ENCODE peak calls at places on chromosome 11, in seven cellular contexts. K is osteocyte, Y is psoas muscle, S is H9, H is D721Med, V is sigmoid colon, A is fibroblast of mammary gland. C is an unnamed sample.

GRCh38 chr11:19520681-19521080 is 192.0 kb upstream of the NAV2 start:
- DNase-seq in K (no peak), H (no peak), A (no peak), S (no peak), Y (no peak), V (no peak), C (no peak)

GRCh38 chr11:12225046-12225739 is 114.8 kb downstream of the MICAL2 start:
- DNase-seq in K (no peak), V (no peak), H (no peak), S (no peak), Y (no peak), A (no peak), C (no peak)

GRCh38 chr11:119530503-119530902 is 107.5 kb upstream of the THY1 start:
- DNase-seq in H (no peak), S (no peak), Y (no peak), K (no peak), V (no peak), A (no peak), C (no peak)

GRCh38 chr11:121134758-121135312 is 33.8 kb downstream of the TECTA start:
- DNase-seq in H (no peak), K (no peak), V (no peak), Y (no peak), S (no peak), A (no peak), C (no peak)

GRCh38 chr11:6737872-6738466 is 33.8 kb downstream of the OR2AG2 start:
- DNase-seq in A (peak; percentile 43), V (no peak), H (no peak), Y (no peak), K (no peak), S (peak; percentile 38), C (peak; percentile 27)

GRCh38 chr11:46238078-46238966 is 39.1 kb upstream of the CREB3L1 start:
- DNase-seq in H (peak; percentile 45), Y (peak; percentile 81), V (peak; percentile 89), S (peak; percentile 64), K (peak; percentile 85), A (peak; percentile 65), C (peak; percentile 77)

GRCh38 chr11:58654079-58654907 is 31.8 kb downstream of the CNTF start:
- DNase-seq in H (no peak), V (peak; percentile 76), K (peak; percentile 90), S (peak; percentile 86), A (peak; percentile 73), Y (peak; percentile 82), C (peak; percentile 82)

GRCh38 chr11:12674571-12674935 is 332 bp downstream of the TEAD1 start:
- DNase-seq in Y (no peak), H (no peak), S (no peak), K (no peak), A (no peak), V (peak; percentile 78), C (no peak)

GRCh38 chr11:118338637-118339061 is 3.9 kb downstream of the CD3D start:
- DNase-seq in Y (no peak), H (no peak), A (no peak), S (no peak), K (no peak), V (no peak), C (no peak)

DNA sequence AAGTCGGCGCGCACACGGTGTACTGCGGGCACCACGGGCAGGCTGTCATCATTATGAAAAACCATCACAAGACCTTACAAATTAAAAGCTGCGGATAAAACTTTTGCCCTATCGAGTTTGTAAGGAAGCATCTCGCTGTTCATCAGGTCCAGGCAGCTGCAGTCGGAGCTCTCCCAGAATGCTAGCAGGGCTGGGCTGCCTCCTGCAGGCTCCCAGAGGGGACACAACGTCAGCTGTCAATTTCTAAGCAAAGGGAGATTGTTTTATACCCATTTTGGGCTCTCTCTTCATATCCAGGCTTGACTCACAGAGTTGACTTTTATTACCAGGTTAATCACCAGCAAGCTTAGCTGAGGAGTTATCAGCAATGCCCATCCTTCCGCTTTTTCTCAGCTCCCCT is 375.1 kb downstream of the OPCML start:
- DNase-seq in Y (no peak), A (no peak), K (no peak), S (peak; percentile 72), H (no peak), V (no peak), C (no peak)
- TF ChIP-seq CTCF in Y (no peak), A (no peak), K (no peak), S (peak; percentile 75), H (peak; percentile 19), V (no peak), C (peak; percentile 22)

DNA sequence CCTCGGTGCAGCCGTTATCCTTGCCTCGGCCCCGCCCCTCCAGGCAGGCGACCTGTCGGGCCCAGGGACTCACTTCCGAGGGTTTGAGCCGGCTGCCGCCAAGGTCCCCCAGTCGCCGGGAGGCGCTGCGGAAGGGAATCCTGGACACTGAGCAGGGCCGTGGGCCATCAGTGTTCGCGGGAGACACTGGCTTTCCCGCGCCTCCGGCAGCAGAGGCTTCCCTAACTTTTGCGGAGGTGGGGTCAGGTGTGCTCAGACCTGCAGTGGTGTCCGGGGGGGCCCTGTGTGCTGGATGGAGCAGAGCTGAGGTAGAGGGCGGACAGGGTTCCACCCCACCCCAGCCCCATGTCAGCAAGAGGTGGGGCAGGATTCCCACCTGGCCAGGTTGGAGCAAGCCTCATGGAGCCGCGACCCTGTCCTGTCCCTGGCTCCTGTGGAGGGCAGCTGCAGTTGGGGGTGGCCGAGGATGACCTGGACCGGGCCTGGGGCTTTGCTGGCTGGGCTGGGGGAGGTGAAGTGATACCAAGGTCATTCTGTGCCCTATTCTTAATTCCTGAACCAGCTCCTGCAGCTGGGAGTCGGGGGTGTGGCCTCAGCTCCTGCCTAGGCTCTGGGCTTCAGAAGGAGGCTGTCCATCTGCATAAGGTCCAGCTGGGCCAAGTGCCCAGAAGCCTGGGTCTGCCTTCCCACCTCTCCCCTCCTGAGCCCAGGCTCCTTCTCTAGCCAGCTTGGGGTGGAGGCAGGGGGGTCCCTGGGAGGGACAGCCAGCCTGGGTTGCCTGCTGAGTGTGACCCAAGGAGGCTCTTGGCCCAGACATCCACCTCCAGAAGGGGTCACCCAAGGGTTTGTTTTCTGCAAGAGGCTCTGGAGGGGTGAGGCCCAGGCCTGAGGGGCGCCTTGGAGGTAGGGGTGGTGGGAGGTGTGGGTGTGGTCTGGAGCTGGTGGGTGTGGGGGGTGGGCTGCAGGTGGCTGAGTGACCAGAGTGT is 8.4 kb downstream of the TSPAN4 start:
- DNase-seq in Y (no peak), K (no peak), S (peak; percentile 67), H (no peak), V (no peak), A (no peak), C (peak; percentile 56)
- TF ChIP-seq CTCF in Y (no peak), K (no peak), S (peak; percentile 49), H (peak; percentile 27), V (no peak), A (no peak), C (no peak)

GRCh38 chr11:126647735-126648134 is 292.2 kb downstream of the ST3GAL4 start:
- DNase-seq in V (no peak), H (no peak), Y (no peak), S (no peak), A (peak; percentile 82), K (no peak), C (no peak)
- TF ChIP-seq CTCF in V (no peak), H (no peak), Y (no peak), S (no peak), A (peak; percentile 3), K (no peak), C (no peak)

GRCh38 chr11:109425554-109425953 is 3.6 kb downstream of the C11orf87 start:
- DNase-seq in H (no peak), Y (no peak), A (no peak), V (no peak), K (no peak), S (no peak), C (no peak)
- TF ChIP-seq CTCF in H (peak; percentile 37), Y (no peak), A (peak; percentile 7), V (no peak), K (peak; percentile 46), S (no peak), C (no peak)

GRCh38 chr11:64284048-64284961 is at the start of gene BAD:
- DNase-seq in S (peak; percentile 96), V (peak; percentile 98), A (peak; percentile 87), K (peak; percentile 96), Y (peak; percentile 97), H (peak; percentile 96), C (peak; percentile 97)

GRCh38 chr11:64284962-64285884 is at the start of gene GPR137:
- DNase-seq in H (peak; percentile 89), S (peak; percentile 78), V (peak; percentile 92), Y (peak; percentile 92), K (peak; percentile 95), A (peak; percentile 54), C (peak; percentile 92)

GRCh38 chr11:64286801-64287159 is 1.1 kb downstream of the GPR137 start:
- DNase-seq in A (no peak), H (no peak), S (no peak), Y (no peak), K (no peak), V (no peak), C (no peak)

GRCh38 chr11:64287676-64288352 is 2.2 kb downstream of the GPR137 start:
- DNase-seq in A (no peak), H (no peak), V (no peak), K (no peak), Y (peak; percentile 51), S (no peak), C (no peak)

DNA sequence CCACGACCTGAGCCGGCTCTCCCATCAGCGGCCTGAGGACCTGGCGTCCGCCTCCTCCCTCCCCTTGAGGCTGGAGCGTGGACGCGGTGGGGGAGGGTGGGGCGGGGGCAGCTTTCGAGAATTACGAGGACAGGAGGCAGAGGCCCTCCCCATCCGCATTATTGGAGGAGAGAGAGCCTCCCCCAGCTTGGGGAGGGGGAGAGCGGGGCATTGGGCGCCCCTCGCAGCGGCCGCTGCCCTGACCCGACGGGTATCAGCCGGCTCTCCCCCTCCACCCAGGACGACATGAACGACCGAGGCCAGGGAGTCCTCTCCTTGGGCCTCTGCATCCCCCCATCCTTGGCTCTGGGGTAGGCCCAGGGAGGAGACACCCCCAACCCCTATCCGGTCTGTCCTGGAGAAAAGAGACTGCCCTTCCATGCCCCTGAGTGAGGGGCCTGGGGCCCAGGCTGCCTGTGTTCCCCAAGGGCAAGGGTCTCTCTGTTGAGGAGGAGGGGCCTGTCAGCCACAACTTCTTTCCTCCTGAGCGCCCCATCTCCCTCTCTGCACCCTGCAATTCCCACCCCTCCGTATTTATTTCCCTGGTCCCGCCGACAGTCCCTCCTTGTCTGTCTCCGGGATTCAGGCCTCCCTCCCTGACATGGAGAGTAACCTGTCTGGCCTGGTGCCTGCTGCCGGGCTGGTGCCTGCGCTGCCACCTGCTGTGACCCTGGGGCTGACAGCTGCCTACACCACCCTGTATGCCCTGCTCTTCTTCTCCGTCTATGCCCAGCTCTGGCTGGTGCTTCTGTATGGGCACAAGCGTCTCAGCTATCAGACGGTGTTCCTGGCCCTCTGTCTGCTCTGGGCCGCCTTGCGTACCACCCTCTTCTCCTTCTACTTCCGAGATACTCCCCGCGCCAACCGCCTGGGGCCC is 495 bp downstream of the GPR137 start:
- DNase-seq in V (no peak), S (no peak), Y (peak; percentile 69), K (no peak), H (no peak), A (no peak), C (no peak)
- TF ChIP-seq CTCF in V (no peak), S (no peak), Y (no peak), K (no peak), H (no peak), A (no peak), C (no peak)

GRCh38 chr11:78223320-78223954 is 34.7 kb downstream of the USP35 start:
- DNase-seq in S (peak; percentile 12), H (no peak), A (no peak), K (no peak), V (no peak), Y (no peak), C (no peak)
- TF ChIP-seq CTCF in S (no peak), H (no peak), A (no peak), K (no peak), V (no peak), Y (no peak), C (no peak)

C was measured in nephron progenitor cell.